ENCODE peak calls at places on chromosome 14, in four cellular contexts. A, N, P and K are unnamed samples.

GRCh38 chr14:99728981-99729451 is 44.9 kb downstream of the CYP46A1 start:
- DNase-seq in A (no peak), N (no peak), P (no peak), K (no peak)

GRCh38 chr14:94689218-94689984 is 77.2 kb downstream of the SERPINA3 start:
- DNase-seq in A (peak), N (peak), P (no peak), K (peak)

GRCh38 chr14:75720828-75721227 is 59.8 kb downstream of the TTLL5 start:
- DNase-seq in A (no peak), N (no peak), P (no peak), K (no peak)

GRCh38 chr14:91315844-91316267 is 71.4 kb upstream of the GPR68 start:
- DNase-seq in A (peak), N (no peak), P (no peak), K (no peak)

GRCh38 chr14:104333903-104334811 is 195.8 kb downstream of the KIF26A start:
- DNase-seq in A (no peak), N (no peak), P (no peak), K (no peak)

GRCh38 chr14:59406454-59407245 is 58.5 kb downstream of the GPR135 start:
- DNase-seq in A (no peak), N (no peak), P (no peak), K (no peak)

GRCh38 chr14:52950410-52950897 is 396 bp downstream of the FERMT2 start:
- DNase-seq in A (no peak), N (no peak), P (no peak), K (no peak)

GRCh38 chr14:105629886-105630215 is 103.5 kb downstream of the TMEM121 start:
- DNase-seq in A (no peak), N (no peak), P (no peak), K (no peak)

GRCh38 chr14:58650857-58651256 is 13.1 kb downstream of the DACT1 start:
- DNase-seq in A (no peak), N (no peak), P (no peak), K (no peak)

GRCh38 chr14:105313381-105314286 is 914 bp upstream of the PACS2 start:
- DNase-seq in A (no peak), N (no peak), P (no peak), K (peak)

GRCh38 chr14:50928002-50928635 is 16.2 kb downstream of the PYGL start:
- DNase-seq in A (no peak), N (no peak), P (no peak), K (no peak)

GRCh38 chr14:77122555-77123125 is 19.0 kb downstream of the ZDHHC22 start:
- DNase-seq in A (no peak), N (no peak), P (no peak), K (no peak)

GRCh38 chr14:73273799-73274198 is 36.5 kb downstream of the PAPLN start:
- DNase-seq in A (no peak), N (no peak), P (no peak), K (no peak)

GRCh38 chr14:105023791-105024480 is 3.1 kb upstream of the CDCA4 start:
- DNase-seq in A (no peak), N (no peak), P (peak), K (no peak)

GRCh38 chr14:38910092-38910491 is 192.9 kb downstream of the SEC23A start:
- DNase-seq in A (no peak), N (no peak), P (no peak), K (no peak)

GRCh38 chr14:22489247-22489551 is 99.8 kb downstream of the DAD1 start:
- DNase-seq in A (no peak), N (no peak), P (no peak), K (no peak)

GRCh38 chr14:68464716-68465115 is 328.2 kb downstream of the ZFP36L1 start:
- DNase-seq in A (no peak), N (no peak), P (no peak), K (no peak)